ENCODE peak calls at places on chromosomes 16 and 17, in eight cellular contexts. L is activated T-cell treated with anti-CD3 and anti-CD28 coated beads, Interleukin-2, amount 50 U/mL, for 1 hour; U is hippocampal formation; O is AG08395; K is cardiac septum; W is iPS DF 19.7; Z is stimulated activated CD4-positive, alpha-beta T cell treated with anti-CD3 and anti-CD28 coated beads, Interleukin-12 subunit alpha, Interleukin-12 subunit beta, amount 100 ng/mL, for 48 hours; G is midbrain. F is an unnamed sample.
A peak's percentile ranks its signal among the peaks of the same experiment; 100 is the strongest.

GRCh38 chr17:28406478-28406824 is 439 bp upstream of the SLC46A1 start:
- DNase-seq in W (no peak), O (no peak), G (peak; percentile 18), K (no peak), Z (no peak), L (no peak), U (no peak), F (no peak)

GRCh38 chr17:44354582-44355309 is 8.9 kb downstream of the FAM171A2 start:
- DNase-seq in L (peak; percentile 68), Z (no peak), G (no peak), O (no peak), W (no peak), K (no peak), U (no peak), F (peak; percentile 44)

GRCh38 chr17:78289802-78290363 is 58.5 kb downstream of the TMEM235 start:
- DNase-seq in U (peak; percentile 52), K (peak; percentile 93), O (peak; percentile 85), W (peak; percentile 78), L (peak; percentile 71), Z (peak; percentile 64), G (peak; percentile 65), F (peak; percentile 63)

GRCh38 chr17:41717408-41718286 is 5.5 kb downstream of the GAST start:
- DNase-seq in L (no peak), U (no peak), O (peak; percentile 66), K (no peak), Z (no peak), W (no peak), G (no peak), F (no peak)

GRCh38 chr16:59848314-59848713 is 1114.2 kb upstream of the GOT2 start:
- DNase-seq in K (no peak), O (no peak), G (peak; percentile 86), L (no peak), W (no peak), Z (no peak), U (peak; percentile 48), F (no peak)

GRCh38 chr16:20023190-20023589 is 50.5 kb downstream of the GPR139 start:
- DNase-seq in L (no peak), O (no peak), U (no peak), W (no peak), K (no peak), Z (no peak), G (no peak), F (no peak)

GRCh38 chr17:50918071-50918932 is 52.1 kb upstream of the TOB1 start:
- DNase-seq in O (no peak), G (peak; percentile 46), K (no peak), W (no peak), Z (no peak), L (no peak), U (no peak), F (no peak)

GRCh38 chr17:41544497-41544896 is 16.4 kb upstream of the KRT19 start:
- DNase-seq in L (no peak), W (no peak), K (no peak), O (no peak), U (no peak), G (no peak), Z (no peak), F (no peak)

GRCh38 chr16:50152386-50152806 is 710 bp upstream of the TENT4B start:
- DNase-seq in U (no peak), O (peak; percentile 41), L (peak; percentile 74), G (peak; percentile 29), Z (peak; percentile 60), W (no peak), K (peak; percentile 79), F (peak; percentile 51)

GRCh38 chr17:45775576-45776011 is 8.5 kb upstream of the CRHR1 start:
- DNase-seq in Z (no peak), L (no peak), K (no peak), O (no peak), G (no peak), W (no peak), U (no peak), F (no peak)

GRCh38 chr17:44608732-44609435 is 47.4 kb upstream of the MEIOC start:
- DNase-seq in W (no peak), U (no peak), L (no peak), O (no peak), Z (no peak), G (no peak), K (no peak), F (no peak)

GRCh38 chr17:77137111-77137510 is 3.7 kb upstream of the SEC14L1 start:
- DNase-seq in Z (no peak), W (no peak), U (no peak), G (no peak), O (no peak), L (no peak), K (no peak), F (no peak)

GRCh38 chr17:79413591-79413990 is 197.3 kb downstream of the RBFOX3 start:
- DNase-seq in W (no peak), G (no peak), L (no peak), Z (no peak), K (no peak), U (no peak), O (no peak), F (no peak)

GRCh38 chr16:66714659-66715307 is 18.2 kb upstream of the CMTM4 start:
- DNase-seq in Z (no peak), G (no peak), O (no peak), L (no peak), W (no peak), U (no peak), K (no peak), F (no peak)

GRCh38 chr16:64841071-64841470 is 280.8 kb downstream of the CDH11 start:
- DNase-seq in U (no peak), K (no peak), O (no peak), G (no peak), L (no peak), Z (no peak), W (no peak), F (no peak)

GRCh38 chr16:70258946-70259345 is 7.2 kb upstream of the EXOSC6 start:
- DNase-seq in G (no peak), U (no peak), L (no peak), Z (no peak), W (no peak), K (no peak), O (no peak), F (no peak)